ENCODE peak calls at places on chromosomes 6 and 20, in nine cellular contexts. G is fibroblast of lung, A is HepG2, H is IMR-90, S is DND-41, F is mammary epithelial cell, B is GM23248, O is kidney, J is mesenchymal stem cell. D is an unnamed sample. For H3K4me1 and H3K9me3, the result is how much of the 10 kb centered on the place peaks cover.

GRCh38 chr6:6696867-6697531 is 108.5 kb downstream of the LY86 start:
- DNase-seq in S (peak), G (peak), O (peak), H (peak), F (peak), A (peak), J (peak), B (peak), D (peak)

GRCh38 chr6:160279850-160280249 is 21.2 kb upstream of the SLC22A2 start:
- DNase-seq in F (peak), G (peak), H (no peak), B (no peak), O (no peak), A (no peak), J (no peak), S (no peak), D (no peak)

GRCh38 chr6:89787660-89788338 is 31.8 kb downstream of the MDN1 start:
- DNase-seq in F (no peak), S (no peak), A (no peak), H (no peak), G (no peak), O (no peak), J (no peak), B (no peak), D (no peak)

GRCh38 chr6:52389264-52389625 is 27.3 kb downstream of the PAQR8 start:
- DNase-seq in B (no peak), S (no peak), F (peak), H (peak), J (no peak), O (no peak), G (peak), A (peak), D (no peak)

GRCh38 chr6:130834482-130835251 is 7.5 kb downstream of the SMLR1 start:
- DNase-seq in O (no peak), S (no peak), H (no peak), J (no peak), F (no peak), G (no peak), A (peak), B (no peak), D (no peak)

GRCh38 chr20:23629017-23629541 is 8.7 kb downstream of the CST3 start:
- DNase-seq in O (no peak), B (peak), S (no peak), F (peak), J (peak), G (peak), H (peak), A (peak), D (peak)

GRCh38 chr6:124011180-124011579 is 207.5 kb downstream of the NKAIN2 start:
- DNase-seq in J (no peak), B (no peak), A (no peak), F (no peak), H (no peak), S (no peak), O (no peak), G (no peak), D (no peak)

GRCh38 chr20:14992961-14993360 is 655.5 kb upstream of the FLRT3 start:
- DNase-seq in S (no peak), H (no peak), O (no peak), A (peak), B (peak), J (no peak), F (no peak), G (peak), D (no peak)

GRCh38 chr20:2752631-2753455 is 47.6 kb downstream of the CPXM1 start:
- DNase-seq in H (peak), B (peak), O (peak), F (no peak), G (peak), J (peak), S (peak), A (peak), D (peak)

GRCh38 chr6:101080597-101080996 is 199.5 kb upstream of the ASCC3 start:
- DNase-seq in F (peak), A (no peak), H (peak), S (no peak), J (peak), G (peak), B (peak), O (no peak), D (no peak)

GRCh38 chr6:52331793-52332457 is 30.0 kb upstream of the PAQR8 start:
- DNase-seq in J (no peak), F (no peak), O (no peak), S (no peak), B (no peak), H (no peak), A (no peak), G (no peak), D (no peak)

GRCh38 chr6:37083243-37084138 is 78.0 kb downstream of the FGD2 start:
- DNase-seq in S (no peak), J (peak), G (peak), H (peak), B (peak), A (peak), F (peak), O (peak), D (no peak)

GRCh38 chr6:151004415-151005024 is 139.0 kb downstream of the MTHFD1L start:
- DNase-seq in G (peak), J (peak), H (peak), B (peak), A (peak), O (no peak), F (peak), S (no peak), D (no peak)

GRCh38 chr20:61308171-61308795 is 56.2 kb downstream of the CDH4 start:
- DNase-seq in O (no peak), S (no peak), G (peak), F (no peak), B (peak), J (no peak), H (no peak), A (no peak), D (no peak)

GRCh38 chr6:93896081-93896480 is 476.7 kb upstream of the EPHA7 start:
- DNase-seq in A (no peak), H (no peak), F (no peak), G (no peak), S (no peak), J (no peak), B (no peak), O (no peak), D (no peak)

GRCh38 chr20:46640044-46640443 is 11.2 kb downstream of the SLC13A3 start:
- DNase-seq in O (no peak), S (no peak), H (no peak), B (no peak), G (no peak), F (no peak), A (no peak), J (no peak), D (no peak)

GRCh38 chr20:46637861-46638366 is 13.3 kb downstream of the SLC13A3 start:
- DNase-seq in S (no peak), G (no peak), O (no peak), J (no peak), A (no peak), F (no peak), H (no peak), B (no peak), D (no peak)

GRCh38 chr20:46639587-46639986 is 11.7 kb downstream of the SLC13A3 start:
- DNase-seq in S (no peak), F (no peak), B (no peak), J (no peak), G (no peak), O (no peak), A (no peak), H (no peak), D (no peak)

GRCh38 chr20:46636981-46637860 is 14.0 kb downstream of the SLC13A3 start:
- DNase-seq in J (no peak), A (peak), B (no peak), F (no peak), H (no peak), G (no peak), S (no peak), O (no peak), D (no peak)

GRCh38 chr20:46638367-46639274 is 12.6 kb downstream of the SLC13A3 start:
- DNase-seq in A (peak), S (no peak), H (no peak), B (no peak), G (no peak), O (no peak), F (no peak), J (no peak), D (peak)
- H3K9ac ChIP-seq in A (peak), S (no peak), H (no peak), B (no peak), G (no peak), O (peak), F (no peak), J (no peak), D (no peak)

GRCh38 chr20:1391640-1392442 is 1.0 kb downstream of the FKBP1A start:
- DNase-seq in H (peak), O (no peak), G (peak), F (peak), J (peak), B (peak), A (no peak), S (peak), D (no peak)

GRCh38 chr20:1390552-1391403 is 2.1 kb downstream of the FKBP1A start:
- DNase-seq in A (no peak), S (no peak), F (peak), G (no peak), O (no peak), J (no peak), H (no peak), B (peak), D (no peak)

GRCh38 chr20:1388706-1389483 is 4.0 kb downstream of the FKBP1A start:
- DNase-seq in O (no peak), G (no peak), S (peak), A (no peak), B (peak), F (no peak), J (no peak), H (no peak), D (no peak)

GRCh38 chr20:1388253-1388652 is 4.6 kb downstream of the FKBP1A start:
- DNase-seq in S (no peak), B (no peak), G (no peak), J (no peak), A (no peak), O (no peak), F (no peak), H (no peak), D (no peak)

DNA sequence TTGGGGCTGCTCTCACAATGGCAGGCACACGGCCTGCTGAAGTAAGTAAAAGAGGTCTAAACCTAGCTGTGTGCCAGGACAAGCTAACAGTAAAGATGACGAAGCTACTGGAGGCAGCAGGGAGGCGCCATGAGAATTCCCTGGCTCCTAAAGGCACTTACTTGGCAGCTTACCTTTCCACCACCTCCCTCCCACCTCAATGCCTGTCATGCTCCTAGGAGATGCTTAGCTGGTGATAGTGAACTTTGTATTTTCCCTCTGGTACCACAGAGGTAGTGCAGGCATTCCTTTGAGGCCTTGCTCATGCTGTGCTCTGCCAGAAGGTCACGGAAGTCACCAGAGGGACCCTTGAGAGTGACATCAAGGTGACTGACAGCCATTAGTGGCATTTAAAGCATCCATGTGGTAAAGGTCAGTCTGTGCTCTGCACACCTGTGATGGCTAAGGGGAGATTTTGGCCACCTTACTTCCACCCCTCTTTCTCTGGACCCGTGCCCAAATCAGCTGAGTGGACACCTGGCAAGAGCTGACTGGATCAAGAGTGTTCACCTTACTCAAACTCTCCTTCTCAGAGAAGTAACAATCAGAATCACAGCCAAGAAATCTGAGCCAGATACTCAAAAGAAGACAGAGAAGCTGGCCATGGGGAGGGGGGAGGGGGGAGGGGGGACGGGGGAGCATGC is 3.0 kb downstream of the FKBP1A start:
- DNase-seq in O (no peak), F (peak), B (peak), J (no peak), A (no peak), G (peak), S (no peak), H (no peak), D (no peak)
- H3K4me1 ChIP-seq in O (under half), F (under half), B (under half), J (under half), A (half or more), G (under half), S (half or more), H (under half), D (under half)

DNA sequence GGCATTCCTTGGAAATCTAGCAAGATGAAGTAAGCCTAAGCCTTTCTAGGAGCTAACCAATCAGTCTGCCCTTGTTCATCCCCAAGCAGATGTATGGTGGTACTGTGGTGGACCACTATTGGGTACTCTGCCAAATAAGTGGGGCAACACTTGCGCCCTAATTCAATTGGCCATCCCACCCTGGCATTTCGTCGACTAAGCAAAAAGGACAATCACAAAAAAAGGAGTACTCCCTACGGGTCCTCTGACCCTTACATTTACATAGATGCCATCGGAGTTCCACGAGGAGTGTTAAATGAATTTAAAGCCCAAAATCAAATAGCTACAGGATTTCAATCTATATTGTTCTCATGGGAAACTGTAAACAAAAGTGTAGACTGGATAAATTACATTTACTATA is 19.5 kb downstream of the CHD6 start:
- DNase-seq in O (no peak), J (no peak), H (no peak), S (no peak), G (no peak), B (no peak), A (no peak), F (no peak), D (no peak)
- H3K9me3 ChIP-seq in O (under half), J (under half), H (under half), S (half or more), G (under half), B (under half), A (half or more), F (under half), D (half or more)

GRCh38 chr20:45416917-45417316 is 976 bp downstream of the PIGT start:
- DNase-seq in H (no peak), J (no peak), F (no peak), B (no peak), G (no peak), O (no peak), A (no peak), S (no peak), D (no peak)
- H3K9ac ChIP-seq in H (no peak), J (peak), F (peak), B (peak), G (no peak), O (no peak), A (peak), S (peak), D (peak)

GRCh38 chr6:111737065-111737521 is 131.4 kb upstream of the TRAF3IP2 start:
- DNase-seq in A (peak), B (peak), O (no peak), S (no peak), G (peak), F (peak), H (peak), J (peak), D (no peak)

GRCh38 chr6:111736005-111736607 is 130.4 kb upstream of the TRAF3IP2 start:
- DNase-seq in B (peak), G (no peak), S (no peak), J (peak), A (no peak), O (no peak), H (peak), F (no peak), D (no peak)

GRCh38 chr6:111739257-111739696 is 133.6 kb upstream of the TRAF3IP2 start:
- DNase-seq in H (no peak), G (no peak), S (no peak), B (no peak), A (no peak), J (no peak), O (no peak), F (no peak), D (no peak)

GRCh38 chr6:111738631-111739030 is 133.0 kb upstream of the TRAF3IP2 start:
- DNase-seq in J (no peak), G (no peak), H (no peak), F (no peak), A (no peak), S (no peak), B (no peak), O (no peak), D (no peak)

GRCh38 chr6:111738156-111738555 is 132.5 kb upstream of the TRAF3IP2 start:
- DNase-seq in J (no peak), H (no peak), A (no peak), B (no peak), S (no peak), O (no peak), G (no peak), F (no peak), D (no peak)
- H3K4me1 ChIP-seq in J (under half), H (under half), A (under half), B (under half), S (under half), O (under half), G (under half), F (under half), D (under half)

GRCh38 chr20:16571333-16571732 is 1.9 kb downstream of the KIF16B start:
- DNase-seq in B (no peak), J (no peak), H (no peak), F (peak), A (no peak), S (no peak), G (no peak), O (no peak), D (no peak)

GRCh38 chr20:16573011-16573965 is at the start of gene KIF16B:
- DNase-seq in A (peak), S (no peak), G (peak), J (peak), B (peak), H (peak), O (peak), F (peak), D (peak)

GRCh38 chr20:16574656-16575355 is 1.6 kb upstream of the KIF16B start:
- DNase-seq in F (peak), S (no peak), J (peak), H (peak), B (peak), O (peak), A (peak), G (peak), D (no peak)

GRCh38 chr20:16566080-16566479 is 7.2 kb downstream of the KIF16B start:
- DNase-seq in O (no peak), S (no peak), H (no peak), G (no peak), F (no peak), J (no peak), A (no peak), B (no peak), D (no peak)

GRCh38 chr20:16569218-16570153 is 3.8 kb downstream of the KIF16B start:
- DNase-seq in O (no peak), B (no peak), J (no peak), G (no peak), A (no peak), H (no peak), F (no peak), S (no peak), D (no peak)
- H3K9me3 ChIP-seq in O (under half), B (under half), J (under half), G (under half), A (under half), H (under half), F (under half), S (under half), D (under half)

GRCh38 chr6:170151235-170152110 is 139.4 kb downstream of the DLL1 start:
- DNase-seq in A (no peak), O (peak), B (no peak), G (no peak), S (no peak), J (no peak), H (no peak), F (no peak), D (no peak)
- H3K9ac ChIP-seq in A (no peak), O (no peak), B (no peak), G (no peak), S (no peak), J (no peak), H (no peak), F (no peak), D (no peak)

GRCh38 chr20:44495802-44496481 is 20.3 kb downstream of the TTPAL start:
- DNase-seq in J (peak), H (peak), A (no peak), S (no peak), F (peak), B (peak), O (no peak), G (peak), D (no peak)

GRCh38 chr20:44495257-44495656 is 19.6 kb downstream of the TTPAL start:
- DNase-seq in H (peak), O (no peak), J (peak), S (no peak), G (peak), F (peak), B (peak), A (peak), D (no peak)

GRCh38 chr20:44494681-44495080 is 19.0 kb downstream of the TTPAL start:
- DNase-seq in S (no peak), J (no peak), G (no peak), F (no peak), O (no peak), H (no peak), A (no peak), B (no peak), D (no peak)

GRCh38 chr20:44497761-44498160 is 22.1 kb downstream of the TTPAL start:
- DNase-seq in B (no peak), A (no peak), G (no peak), H (no peak), J (no peak), F (no peak), O (no peak), S (no peak), D (no peak)

GRCh38 chr20:44496976-44497375 is 21.3 kb downstream of the TTPAL start:
- DNase-seq in A (no peak), O (no peak), S (no peak), B (peak), F (peak), J (peak), H (peak), G (peak), D (peak)
- H3K4me1 ChIP-seq in A (under half), O (under half), S (under half), B (half or more), F (under half), J (under half), H (under half), G (under half), D (under half)

D was measured in NT2/D1.